ENCODE peak calls at places on chromosomes 3 and 15, in five cellular contexts. Q is neural progenitor cell, D is GM23338, W is HCT116, J is GM23248. V is an unnamed sample.

GRCh38 chr15:83285979-83286553 is 1.6 kb upstream of the BNC1 start:
- DNase-seq in Q (no peak), D (no peak), W (no peak), J (peak; percentile 89), V (no peak)

GRCh38 chr3:48015451-48016182 is 599 bp downstream of the MAP4 start:
- DNase-seq in Q (peak; percentile 6), D (no peak), W (no peak), J (peak; percentile 13), V (no peak)

GRCh38 chr3:188956839-188957489 is 214.8 kb upstream of the TPRG1 start:
- DNase-seq in Q (peak; percentile 81), D (peak; percentile 89), W (peak; percentile 60), J (peak; percentile 82), V (peak; percentile 74)

GRCh38 chr15:75817151-75817935 is 25.9 kb upstream of the UBE2Q2 start:
- DNase-seq in Q (no peak), D (no peak), W (no peak), J (peak; percentile 51), V (no peak)

GRCh38 chr3:107106316-107106715 is 270.9 kb upstream of the CCDC54 start:
- DNase-seq in Q (no peak), D (no peak), W (peak; percentile 18), J (peak; percentile 7), V (no peak)

GRCh38 chr15:88646951-88647350 is 8.1 kb downstream of the ISG20 start:
- DNase-seq in Q (no peak), D (no peak), W (no peak), J (no peak), V (no peak)

GRCh38 chr3:125125822-125126245 is 70.0 kb upstream of the HEG1 start:
- DNase-seq in Q (no peak), D (no peak), W (no peak), J (peak; percentile 93), V (no peak)

GRCh38 chr15:44735482-44736260 is 657 bp upstream of the TRIM69 start:
- DNase-seq in Q (no peak), D (peak; percentile 12), W (no peak), J (peak; percentile 49), V (no peak)

GRCh38 chr3:139506792-139507191 is 30.5 kb upstream of the RBP2 start:
- DNase-seq in Q (peak; percentile 12), D (peak; percentile 38), W (no peak), J (no peak), V (no peak)

GRCh38 chr15:96629501-96629900 is 299.0 kb downstream of the NR2F2 start:
- DNase-seq in Q (no peak), D (no peak), W (no peak), J (no peak), V (no peak)

GRCh38 chr3:65597225-65597951 is 441.3 kb downstream of the MAGI1 start:
- DNase-seq in Q (peak; percentile 98), D (peak; percentile 98), W (no peak), J (peak; percentile 43), V (no peak)

GRCh38 chr3:29514170-29514569 is 233.3 kb downstream of the RBMS3 start:
- DNase-seq in Q (no peak), D (no peak), W (no peak), J (peak; percentile 57), V (peak; percentile 11)

GRCh38 chr3:29516164-29516563 is 235.3 kb downstream of the RBMS3 start:
- DNase-seq in Q (no peak), D (no peak), W (no peak), J (no peak), V (no peak)

GRCh38 chr3:29514912-29515311 is 234.0 kb downstream of the RBMS3 start:
- DNase-seq in Q (no peak), D (no peak), W (no peak), J (no peak), V (peak; percentile 14)

GRCh38 chr3:29513236-29513635 is 232.4 kb downstream of the RBMS3 start:
- DNase-seq in Q (no peak), D (no peak), W (no peak), J (peak; percentile 31), V (no peak)

DNA sequence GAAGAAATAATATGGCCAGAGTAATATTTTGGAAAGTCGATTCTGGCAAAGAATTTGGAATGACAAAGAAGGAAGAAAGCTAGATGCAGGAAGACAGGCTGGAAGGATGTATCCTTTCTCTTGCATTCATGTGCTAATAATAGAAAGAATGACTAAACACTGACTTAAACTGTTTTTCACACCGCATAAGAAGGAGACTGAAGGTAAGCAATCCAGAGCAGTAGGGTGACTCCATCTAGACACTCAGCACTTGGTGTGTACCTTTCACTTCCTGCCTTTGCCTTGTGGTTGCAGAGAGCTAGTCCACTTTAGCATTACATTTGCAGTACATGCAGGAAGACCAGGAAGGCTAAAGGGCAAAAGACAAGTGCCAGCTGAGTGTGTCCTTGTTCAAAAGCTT is 234.6 kb downstream of the RBMS3 start:
- DNase-seq in Q (no peak), D (peak; percentile 36), W (no peak), J (peak; percentile 68), V (peak; percentile 29)
- TF ChIP-seq EZH2phosphoT487 in Q (no peak), D (no peak), W (no peak), J (no peak), V (no peak)

DNA sequence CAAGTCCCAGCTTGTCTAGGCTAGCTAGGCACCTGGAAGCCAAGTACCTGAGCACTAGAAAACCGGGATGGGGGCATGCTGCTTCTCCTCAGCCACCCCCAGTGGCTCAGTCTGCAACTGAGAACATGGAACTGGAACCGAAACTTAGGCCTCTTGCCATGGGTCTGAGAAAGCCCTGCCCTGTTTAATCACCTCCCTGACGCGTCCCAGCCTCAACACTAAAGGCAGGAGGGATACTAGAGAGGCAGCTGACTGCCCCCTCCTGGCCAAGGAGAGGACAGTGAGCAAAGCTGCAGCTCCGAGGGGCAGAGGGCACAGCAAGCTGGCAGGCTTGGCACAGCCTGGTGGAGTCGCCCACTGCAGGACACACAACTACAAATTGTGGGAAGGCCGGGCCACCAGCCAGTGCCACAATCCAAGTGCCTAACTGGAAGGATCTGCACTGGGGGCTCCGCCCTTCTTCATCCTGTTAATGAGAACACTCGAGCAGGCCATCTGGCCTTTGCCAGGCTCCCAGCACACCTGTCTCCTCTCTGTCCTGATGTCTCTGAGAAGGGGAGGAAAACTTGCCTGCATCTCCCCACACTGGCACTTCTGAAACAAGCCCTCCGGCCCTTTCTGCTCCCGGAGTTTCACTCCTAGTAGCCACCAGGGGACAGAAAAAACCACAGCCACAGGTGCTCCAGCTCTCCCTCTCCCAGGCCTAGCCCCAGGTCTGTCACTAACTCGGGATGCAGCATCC is 53.7 kb downstream of the BDH1 start:
- DNase-seq in Q (peak; percentile 83), D (peak; percentile 90), W (no peak), J (peak; percentile 88), V (peak; percentile 31)
- TF ChIP-seq EZH2phosphoT487 in Q (no peak), D (no peak), W (no peak), J (no peak), V (no peak)

DNA sequence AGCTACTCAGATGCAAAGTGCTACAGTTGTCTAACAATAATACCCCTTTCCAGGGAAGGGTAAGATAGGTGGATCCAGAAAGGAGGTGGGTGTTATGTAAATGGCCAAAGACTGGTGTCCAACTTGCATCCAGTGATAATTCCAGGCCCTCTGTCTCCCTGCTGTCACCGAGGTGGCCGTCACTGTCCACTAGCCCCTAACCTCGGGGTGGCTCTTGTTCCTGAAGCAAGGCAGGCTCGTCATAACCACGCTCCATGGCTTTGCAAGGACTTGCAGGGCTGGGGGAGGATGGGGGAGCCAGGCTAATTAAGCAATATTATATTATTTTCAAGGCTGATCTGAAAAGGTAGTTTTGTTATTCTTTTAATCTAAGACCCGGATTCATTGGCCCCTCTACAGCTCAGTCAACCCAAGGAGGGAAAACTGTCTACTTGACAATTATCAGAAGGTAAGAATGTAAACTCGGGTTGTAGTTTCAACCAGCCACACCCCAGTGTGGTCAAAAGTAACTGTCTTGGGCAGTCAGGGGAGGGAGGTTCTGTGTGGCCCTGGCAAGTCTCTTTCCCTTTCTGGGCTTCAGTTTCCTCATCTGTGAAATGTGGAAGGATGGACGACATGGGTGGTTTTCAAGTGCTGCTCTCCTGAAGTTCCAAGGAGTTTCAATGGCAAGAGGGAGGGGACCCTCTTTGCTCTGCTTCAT is 220.1 kb upstream of the BHLHE40 start:
- DNase-seq in Q (no peak), D (no peak), W (no peak), J (no peak), V (no peak)
- TF ChIP-seq EZH2phosphoT487 in Q (no peak), D (no peak), W (no peak), J (no peak), V (no peak)

GRCh38 chr3:36992806-36993325 is at the start of gene EPM2AIP1:
- DNase-seq in Q (peak; percentile 91), D (peak; percentile 100), W (no peak), J (peak; percentile 100), V (no peak)

GRCh38 chr3:36989568-36989967 is 3.4 kb downstream of the EPM2AIP1 start:
- DNase-seq in Q (no peak), D (no peak), W (no peak), J (no peak), V (no peak)

GRCh38 chr3:36991147-36991546 is 1.8 kb downstream of the EPM2AIP1 start:
- DNase-seq in Q (no peak), D (no peak), W (no peak), J (no peak), V (peak; percentile 26)

GRCh38 chr3:36993326-36994283 is at the start of gene MLH1:
- DNase-seq in Q (peak; percentile 99), D (peak; percentile 87), W (peak; percentile 100), J (peak; percentile 96), V (peak; percentile 100)

GRCh38 chr3:36991923-36992805 is 767 bp downstream of the EPM2AIP1 start:
- DNase-seq in Q (peak; percentile 38), D (peak; percentile 21), W (no peak), J (peak; percentile 80), V (peak; percentile 31)
- TF ChIP-seq EZH2phosphoT487 in Q (no peak), D (no peak), W (no peak), J (no peak), V (no peak)

DNA sequence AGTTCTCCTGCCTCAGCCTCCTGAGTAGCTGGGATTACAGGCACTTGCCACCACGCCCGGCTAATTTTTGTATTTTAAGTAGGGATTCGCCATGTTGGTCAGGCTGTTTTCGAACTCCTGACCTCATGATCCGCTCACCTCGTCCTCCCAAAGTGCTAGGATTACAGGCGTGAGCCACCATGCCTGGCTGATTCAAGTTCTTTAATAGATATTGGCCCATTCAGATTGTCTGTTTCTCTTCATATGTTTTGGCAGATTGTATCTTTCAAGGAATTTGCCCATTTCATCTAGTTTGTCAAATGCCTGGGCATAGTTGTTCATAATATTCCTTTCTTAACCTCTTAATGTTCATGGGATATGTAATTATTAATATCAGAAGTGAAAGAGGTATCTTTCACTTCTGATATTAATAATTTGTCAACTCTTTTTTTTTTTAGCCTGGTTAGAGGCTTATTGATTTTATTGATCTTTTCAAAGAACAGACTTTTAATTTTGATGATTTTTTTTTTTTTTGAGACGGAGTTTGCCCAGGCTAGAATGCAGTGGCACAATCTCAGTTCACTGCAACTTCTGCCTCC is 40.2 kb upstream of the ZFAND6 start:
- DNase-seq in Q (no peak), D (no peak), W (no peak), J (no peak), V (no peak)
- TF ChIP-seq EZH2phosphoT487 in Q (no peak), D (no peak), W (no peak), J (no peak), V (no peak)

V was measured in OCI-LY7.